ENCODE peak calls at places on chromosomes 16 and 17, in six cellular contexts. One of them, this sample, is unnamed.

GRCh38 chr17:30299000-30299399 is 7.3 kb upstream of the BLMH start:
- DNase-seq in K562: no peak
- DNase-seq in A549: no peak
- DNase-seq in NB4: no peak
- DNase-seq in GM12878: no peak
- DNase-seq in HepG2: no peak
- DNase-seq in this sample: peak

GRCh38 chr17:41917192-41917591 is 1.6 kb downstream of the ACLY start:
- DNase-seq in K562: no peak
- DNase-seq in A549: no peak
- DNase-seq in NB4: peak
- DNase-seq in GM12878: no peak
- DNase-seq in HepG2: peak
- DNase-seq in this sample: peak

GRCh38 chr17:40176409-40177110 is 710 bp upstream of the RAPGEFL1 start:
- DNase-seq in K562: peak
- DNase-seq in A549: no peak
- DNase-seq in NB4: no peak
- DNase-seq in GM12878: no peak
- DNase-seq in HepG2: no peak
- DNase-seq in this sample: no peak

GRCh38 chr16:68668266-68668665 is 23.2 kb downstream of the CDH3 start:
- DNase-seq in K562: no peak
- DNase-seq in A549: no peak
- DNase-seq in NB4: peak
- DNase-seq in GM12878: peak
- DNase-seq in HepG2: no peak
- DNase-seq in this sample: no peak

GRCh38 chr16:54281535-54282201 is 4.9 kb downstream of the IRX3 start:
- DNase-seq in K562: no peak
- DNase-seq in A549: no peak
- DNase-seq in NB4: peak
- DNase-seq in GM12878: no peak
- DNase-seq in HepG2: no peak
- DNase-seq in this sample: no peak

GRCh38 chr17:63029520-63029919 is 63.5 kb downstream of the TANC2 start:
- DNase-seq in K562: no peak
- DNase-seq in A549: no peak
- DNase-seq in NB4: no peak
- DNase-seq in GM12878: no peak
- DNase-seq in HepG2: no peak
- DNase-seq in this sample: peak

GRCh38 chr17:45098869-45099616 is 33.3 kb downstream of the PLCD3 start:
- DNase-seq in K562: peak
- DNase-seq in A549: peak
- DNase-seq in NB4: peak
- DNase-seq in GM12878: no peak
- DNase-seq in HepG2: peak
- DNase-seq in this sample: peak

GRCh38 chr16:47258874-47259461 is 115.2 kb upstream of the NETO2 start:
- DNase-seq in K562: peak
- DNase-seq in A549: peak
- DNase-seq in NB4: peak
- DNase-seq in GM12878: peak
- DNase-seq in HepG2: peak
- DNase-seq in this sample: peak

GRCh38 chr16:53960954-53961616 is 257.1 kb downstream of the FTO start:
- DNase-seq in K562: no peak
- DNase-seq in A549: no peak
- DNase-seq in NB4: no peak
- DNase-seq in GM12878: no peak
- DNase-seq in HepG2: no peak
- DNase-seq in this sample: no peak

GRCh38 chr17:77916771-77917481 is 41.6 kb upstream of the TNRC6C start:
- DNase-seq in K562: no peak
- DNase-seq in A549: no peak
- DNase-seq in NB4: peak
- DNase-seq in GM12878: peak
- DNase-seq in HepG2: no peak
- DNase-seq in this sample: no peak

GRCh38 chr16:70657956-70658355 is 11.6 kb downstream of the IL34 start:
- DNase-seq in K562: no peak
- DNase-seq in A549: no peak
- DNase-seq in NB4: no peak
- DNase-seq in GM12878: no peak
- DNase-seq in HepG2: no peak
- DNase-seq in this sample: no peak

GRCh38 chr17:731943-732787 is at the start of gene TLCD3A:
- DNase-seq in K562: peak
- DNase-seq in A549: peak
- DNase-seq in NB4: peak
- DNase-seq in GM12878: no peak
- DNase-seq in HepG2: no peak
- DNase-seq in this sample: peak

GRCh38 chr17:45908460-45908859 is 14.1 kb downstream of the MAPT start:
- DNase-seq in K562: no peak
- DNase-seq in A549: no peak
- DNase-seq in NB4: no peak
- DNase-seq in GM12878: no peak
- DNase-seq in HepG2: no peak
- DNase-seq in this sample: no peak

GRCh38 chr17:81512984-81513668 is 527 bp upstream of the ACTG1 start:
- DNase-seq in K562: peak
- DNase-seq in A549: peak
- DNase-seq in NB4: peak
- DNase-seq in GM12878: no peak
- DNase-seq in HepG2: peak
- DNase-seq in this sample: no peak

GRCh38 chr16:84444476-84444875 is 60.0 kb downstream of the MEAK7 start:
- DNase-seq in K562: no peak
- DNase-seq in A549: no peak
- DNase-seq in NB4: no peak
- DNase-seq in GM12878: no peak
- DNase-seq in HepG2: no peak
- DNase-seq in this sample: no peak

GRCh38 chr17:39738568-39738901 is 797 bp downstream of the GRB7 start:
- DNase-seq in K562: no peak
- DNase-seq in A549: peak
- DNase-seq in NB4: no peak
- DNase-seq in GM12878: no peak
- DNase-seq in HepG2: peak
- DNase-seq in this sample: no peak

DNA sequence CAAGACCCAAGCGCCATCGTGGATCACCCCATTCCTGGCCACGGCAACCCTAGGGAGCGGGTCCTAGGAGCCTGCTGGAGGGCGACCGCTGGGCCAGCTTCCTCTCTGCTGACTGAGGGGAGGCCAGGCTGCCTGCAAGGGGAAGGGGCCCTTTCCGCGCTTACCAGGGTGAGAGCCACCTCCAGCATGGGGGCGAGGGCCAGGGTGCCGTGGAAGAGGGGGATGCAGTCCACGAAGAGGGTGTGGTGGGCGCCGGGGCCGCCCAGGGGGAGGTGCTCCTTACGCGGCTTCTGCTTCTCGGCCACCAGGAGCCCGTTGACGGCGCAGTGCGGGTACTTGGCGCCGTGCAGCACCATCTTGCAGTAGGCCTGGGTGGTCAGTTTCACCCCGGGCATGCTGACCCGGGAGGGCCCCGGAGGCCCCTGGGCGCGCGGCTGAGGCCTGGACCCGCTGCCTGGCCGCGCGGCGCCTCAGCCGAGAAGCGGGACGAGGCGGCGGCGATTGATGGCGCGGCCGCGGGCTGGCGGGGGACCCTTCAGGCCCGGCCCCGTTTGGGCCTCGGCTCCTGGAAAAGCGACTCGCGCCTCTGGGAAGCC is 345 bp downstream of the EMC8 start:
- DNase-seq in K562: peak
- DNase-seq in A549: peak
- DNase-seq in NB4: peak
- DNase-seq in GM12878: no peak
- DNase-seq in HepG2: no peak
- DNase-seq in this sample: peak
- TF ChIP-seq MYC in K562: peak
- TF ChIP-seq MYC in A549: no peak
- TF ChIP-seq MYC in NB4: no peak
- TF ChIP-seq MYC in GM12878: no peak
- TF ChIP-seq MYC in HepG2: no peak
- TF ChIP-seq MYC in this sample: no peak

GRCh38 chr17:43918026-43918389 is 10.7 kb upstream of the MPP2 start:
- DNase-seq in K562: no peak
- DNase-seq in A549: no peak
- DNase-seq in NB4: no peak
- DNase-seq in GM12878: no peak
- DNase-seq in HepG2: no peak
- DNase-seq in this sample: no peak

GRCh38 chr17:43915561-43915960 is 8.2 kb upstream of the MPP2 start:
- DNase-seq in K562: no peak
- DNase-seq in A549: no peak
- DNase-seq in NB4: no peak
- DNase-seq in GM12878: no peak
- DNase-seq in HepG2: no peak
- DNase-seq in this sample: no peak

GRCh38 chr17:43917348-43918025 is 10.2 kb upstream of the MPP2 start:
- DNase-seq in K562: peak
- DNase-seq in A549: no peak
- DNase-seq in NB4: peak
- DNase-seq in GM12878: no peak
- DNase-seq in HepG2: no peak
- DNase-seq in this sample: peak

GRCh38 chr17:43917016-43917347 is 9.6 kb upstream of the MPP2 start:
- DNase-seq in K562: no peak
- DNase-seq in A549: no peak
- DNase-seq in NB4: no peak
- DNase-seq in GM12878: peak
- DNase-seq in HepG2: no peak
- DNase-seq in this sample: no peak

DNA sequence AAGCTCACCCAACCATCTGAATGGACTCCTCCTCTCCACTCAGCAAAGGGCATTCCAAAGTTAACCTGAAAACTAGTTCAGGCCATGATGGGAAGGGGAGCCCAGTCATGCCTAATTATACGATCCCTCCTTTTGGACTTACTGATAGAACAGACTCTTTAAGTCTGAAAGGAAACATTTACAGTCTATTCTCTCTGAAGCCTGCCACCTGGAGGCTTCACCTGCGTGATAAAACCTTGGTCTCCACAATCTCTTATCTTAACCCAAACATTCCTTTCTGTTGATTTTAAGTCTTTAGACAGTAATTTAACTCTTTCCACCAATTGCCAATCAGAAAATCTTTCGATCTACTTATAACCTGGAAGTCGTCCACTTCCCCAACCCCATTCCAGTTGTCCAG is 9.0 kb upstream of the MPP2 start:
- DNase-seq in K562: no peak
- DNase-seq in A549: no peak
- DNase-seq in NB4: no peak
- DNase-seq in GM12878: no peak
- DNase-seq in HepG2: no peak
- DNase-seq in this sample: no peak
- TF ChIP-seq CTCF in K562: no peak
- TF ChIP-seq CTCF in A549: no peak
- TF ChIP-seq CTCF in NB4: no peak
- TF ChIP-seq CTCF in GM12878: no peak
- TF ChIP-seq CTCF in HepG2: no peak
- TF ChIP-seq CTCF in this sample: no peak

DNA sequence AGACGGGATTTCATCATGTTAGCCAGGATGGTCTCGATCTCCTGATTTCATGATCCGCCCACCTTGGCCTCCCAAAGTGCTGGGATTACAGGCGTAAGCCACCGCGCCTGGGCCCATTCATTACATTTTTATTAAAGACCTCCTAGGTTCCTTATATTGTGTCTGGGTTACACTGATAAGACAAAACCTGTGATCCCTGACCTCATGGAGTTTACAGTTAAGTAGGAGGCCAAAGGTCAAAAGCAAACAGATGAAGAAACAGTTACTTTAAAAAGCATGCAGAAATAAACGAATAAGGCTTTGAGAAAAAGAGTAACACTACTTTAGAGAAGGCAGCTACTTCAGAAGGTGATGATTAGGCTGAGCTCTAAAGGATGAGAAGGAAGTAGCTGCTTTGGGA is 14.9 kb upstream of the HLF start:
- DNase-seq in K562: no peak
- DNase-seq in A549: no peak
- DNase-seq in NB4: no peak
- DNase-seq in GM12878: no peak
- DNase-seq in HepG2: no peak
- DNase-seq in this sample: no peak
- TF ChIP-seq MYC in K562: no peak
- TF ChIP-seq MYC in A549: no peak
- TF ChIP-seq MYC in NB4: no peak
- TF ChIP-seq MYC in GM12878: no peak
- TF ChIP-seq MYC in HepG2: no peak
- TF ChIP-seq MYC in this sample: no peak

GRCh38 chr17:10613775-10614513 is 43.2 kb downstream of the MYH3 start:
- DNase-seq in K562: no peak
- DNase-seq in A549: no peak
- DNase-seq in NB4: peak
- DNase-seq in GM12878: no peak
- DNase-seq in HepG2: no peak
- DNase-seq in this sample: no peak

GRCh38 chr17:10616502-10617119 is 40.5 kb downstream of the MYH3 start:
- DNase-seq in K562: peak
- DNase-seq in A549: peak
- DNase-seq in NB4: peak
- DNase-seq in GM12878: no peak
- DNase-seq in HepG2: peak
- DNase-seq in this sample: peak

GRCh38 chr17:10612957-10613744 is 44.0 kb downstream of the MYH3 start:
- DNase-seq in K562: no peak
- DNase-seq in A549: no peak
- DNase-seq in NB4: no peak
- DNase-seq in GM12878: no peak
- DNase-seq in HepG2: no peak
- DNase-seq in this sample: no peak

GRCh38 chr17:10617120-10617505 is 40.0 kb downstream of the MYH3 start:
- DNase-seq in K562: no peak
- DNase-seq in A549: no peak
- DNase-seq in NB4: no peak
- DNase-seq in GM12878: no peak
- DNase-seq in HepG2: no peak
- DNase-seq in this sample: no peak

DNA sequence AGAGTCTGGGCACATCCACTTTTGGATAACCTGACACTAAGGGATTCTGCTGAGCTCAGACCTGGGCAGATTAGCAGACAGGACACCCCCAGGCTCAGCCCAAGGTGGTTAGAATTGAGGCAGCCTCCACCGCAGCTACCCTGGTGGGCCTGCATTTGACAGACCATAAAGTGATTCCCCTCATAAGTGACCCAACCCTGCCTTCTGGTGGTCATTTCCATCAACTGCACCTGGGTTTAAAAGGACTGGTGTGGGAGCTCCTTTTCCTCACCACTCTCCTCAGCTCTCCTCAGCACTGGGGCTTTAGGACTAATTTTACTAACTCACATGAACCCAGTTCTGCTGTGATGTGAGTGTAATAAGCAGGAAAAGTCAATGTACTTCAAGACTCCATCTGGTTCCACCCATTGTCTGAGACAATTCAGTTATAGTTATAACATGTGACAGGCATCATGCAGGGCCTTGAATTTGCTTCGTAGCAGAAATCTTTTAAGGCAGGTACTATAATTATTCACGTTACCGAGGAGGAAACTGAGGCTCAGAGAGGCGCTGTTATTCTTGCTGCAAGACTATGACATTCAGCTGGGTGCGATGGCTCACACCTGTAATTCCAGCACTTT is 42.5 kb downstream of the MYH3 start:
- DNase-seq in K562: peak
- DNase-seq in A549: peak
- DNase-seq in NB4: peak
- DNase-seq in GM12878: no peak
- DNase-seq in HepG2: peak
- DNase-seq in this sample: peak
- TF ChIP-seq CTCF in K562: peak
- TF ChIP-seq CTCF in A549: peak
- TF ChIP-seq CTCF in NB4: peak
- TF ChIP-seq CTCF in GM12878: peak
- TF ChIP-seq CTCF in HepG2: peak
- TF ChIP-seq CTCF in this sample: peak